ENCODE peak calls at places on chromosomes 3 and 15, in four cellular contexts. One of them, this sample, is unnamed.
A peak's percentile ranks its signal among the peaks of the same experiment; 100 is the strongest.

GRCh38 chr3:119831941-119832371 is 50.1 kb downstream of the NR1I2 start:
- DNase-seq in K562: no peak
- DNase-seq in HepG2: no peak
- DNase-seq in HCT116: no peak
- DNase-seq in this sample: no peak

GRCh38 chr3:115913069-115913686 is 289.9 kb downstream of the GAP43 start:
- DNase-seq in HCT116: no peak
- DNase-seq in K562: no peak
- DNase-seq in HepG2: peak; percentile 13
- DNase-seq in this sample: no peak

GRCh38 chr3:77256584-77257488 is 216.9 kb downstream of the ROBO2 start:
- DNase-seq in HepG2: no peak
- DNase-seq in K562: no peak
- DNase-seq in HCT116: no peak
- DNase-seq in this sample: no peak

GRCh38 chr15:78203346-78204225 is 30.8 kb downstream of the ACSBG1 start:
- DNase-seq in K562: no peak
- DNase-seq in HepG2: no peak
- DNase-seq in HCT116: no peak
- DNase-seq in this sample: no peak

GRCh38 chr3:42850263-42850662 is 25.4 kb downstream of the CYP8B1 start:
- DNase-seq in HepG2: no peak
- DNase-seq in K562: no peak
- DNase-seq in HCT116: no peak
- DNase-seq in this sample: no peak

GRCh38 chr3:165256554-165256953 is 60.4 kb upstream of the SLITRK3 start:
- DNase-seq in K562: no peak
- DNase-seq in HCT116: no peak
- DNase-seq in HepG2: no peak
- DNase-seq in this sample: no peak

GRCh38 chr3:158718490-158719170 is 13.6 kb downstream of the RARRES1 start:
- DNase-seq in HCT116: peak; percentile 73
- DNase-seq in K562: no peak
- DNase-seq in HepG2: no peak
- DNase-seq in this sample: no peak

GRCh38 chr3:101992861-101993260 is 143.5 kb downstream of the NFKBIZ start:
- DNase-seq in HCT116: no peak
- DNase-seq in K562: no peak
- DNase-seq in HepG2: no peak
- DNase-seq in this sample: no peak

GRCh38 chr3:149618151-149619123 is 39.4 kb downstream of the WWTR1 start:
- DNase-seq in HCT116: no peak
- DNase-seq in HepG2: no peak
- DNase-seq in K562: no peak
- DNase-seq in this sample: no peak

GRCh38 chr15:29121907-29122306 is 147.7 kb downstream of the NSMCE3 start:
- DNase-seq in HCT116: no peak
- DNase-seq in HepG2: no peak
- DNase-seq in K562: no peak
- DNase-seq in this sample: no peak

GRCh38 chr3:114595521-114596028 is 301.7 kb downstream of the TIGIT start:
- DNase-seq in HepG2: peak; percentile 40
- DNase-seq in K562: no peak
- DNase-seq in HCT116: no peak
- DNase-seq in this sample: no peak

GRCh38 chr3:158105124-158105709 is 1.0 kb downstream of the SHOX2 start:
- DNase-seq in K562: peak; percentile 53
- DNase-seq in HepG2: no peak
- DNase-seq in HCT116: no peak
- DNase-seq in this sample: no peak

GRCh38 chr15:79617071-79617470 is 184.9 kb downstream of the MINAR1 start:
- DNase-seq in HCT116: no peak
- DNase-seq in K562: no peak
- DNase-seq in HepG2: no peak
- DNase-seq in this sample: no peak

GRCh38 chr3:187022403-187023029 is 92.2 kb downstream of the ST6GAL1 start:
- DNase-seq in HCT116: no peak
- DNase-seq in HepG2: no peak
- DNase-seq in K562: peak; percentile 93
- DNase-seq in this sample: no peak

GRCh38 chr3:98521897-98522537 is 685 bp downstream of the CLDND1 start:
- DNase-seq in K562: peak; percentile 60
- DNase-seq in HCT116: peak; percentile 42
- DNase-seq in HepG2: peak; percentile 32
- DNase-seq in this sample: peak; percentile 20

GRCh38 chr3:50256978-50257890 is 11.7 kb upstream of the SEMA3B start:
- DNase-seq in K562: peak; percentile 33
- DNase-seq in HCT116: no peak
- DNase-seq in HepG2: no peak
- DNase-seq in this sample: no peak

GRCh38 chr15:40334541-40334940 is 6.2 kb downstream of the CCDC9B start:
- DNase-seq in HepG2: no peak
- DNase-seq in K562: no peak
- DNase-seq in HCT116: no peak
- DNase-seq in this sample: no peak
- TF ChIP-seq TCF7L2 in HepG2: no peak
- TF ChIP-seq TCF7L2 in K562: no peak
- TF ChIP-seq TCF7L2 in HCT116: no peak
- TF ChIP-seq TCF7L2 in this sample: no peak

DNA sequence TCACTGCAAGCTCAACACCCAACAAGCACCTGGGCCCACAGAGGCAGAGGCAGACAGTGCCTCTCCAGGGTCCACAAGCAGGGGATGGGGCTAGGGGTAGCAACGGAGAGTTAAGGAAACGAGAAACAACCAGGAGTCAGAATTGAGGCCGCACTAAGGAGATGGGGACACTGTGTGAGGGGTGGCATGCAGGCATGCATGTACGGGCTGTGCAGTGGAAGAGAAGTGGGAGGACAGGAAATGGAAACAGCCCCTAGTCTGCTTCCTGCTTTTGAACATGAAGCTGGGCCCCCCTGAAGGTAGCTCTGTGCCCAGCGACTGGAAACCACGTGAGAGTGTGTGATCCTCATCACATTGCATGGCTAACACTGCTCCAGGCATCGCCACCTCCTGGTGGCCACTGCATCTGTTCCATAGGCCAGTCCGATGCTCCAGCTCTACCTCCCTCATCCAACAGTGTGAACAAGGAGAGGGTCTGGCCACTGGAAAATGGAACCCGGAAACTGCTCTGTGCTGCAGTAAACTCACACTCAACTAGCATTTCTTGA is 44.0 kb downstream of the XXYLT1 start:
- DNase-seq in K562: peak; percentile 31
- DNase-seq in HCT116: no peak
- DNase-seq in HepG2: peak; percentile 22
- DNase-seq in this sample: no peak
- TF ChIP-seq CTCF in K562: peak; percentile 57
- TF ChIP-seq CTCF in HCT116: peak; percentile 34
- TF ChIP-seq CTCF in HepG2: peak; percentile 80
- TF ChIP-seq CTCF in this sample: no peak

DNA sequence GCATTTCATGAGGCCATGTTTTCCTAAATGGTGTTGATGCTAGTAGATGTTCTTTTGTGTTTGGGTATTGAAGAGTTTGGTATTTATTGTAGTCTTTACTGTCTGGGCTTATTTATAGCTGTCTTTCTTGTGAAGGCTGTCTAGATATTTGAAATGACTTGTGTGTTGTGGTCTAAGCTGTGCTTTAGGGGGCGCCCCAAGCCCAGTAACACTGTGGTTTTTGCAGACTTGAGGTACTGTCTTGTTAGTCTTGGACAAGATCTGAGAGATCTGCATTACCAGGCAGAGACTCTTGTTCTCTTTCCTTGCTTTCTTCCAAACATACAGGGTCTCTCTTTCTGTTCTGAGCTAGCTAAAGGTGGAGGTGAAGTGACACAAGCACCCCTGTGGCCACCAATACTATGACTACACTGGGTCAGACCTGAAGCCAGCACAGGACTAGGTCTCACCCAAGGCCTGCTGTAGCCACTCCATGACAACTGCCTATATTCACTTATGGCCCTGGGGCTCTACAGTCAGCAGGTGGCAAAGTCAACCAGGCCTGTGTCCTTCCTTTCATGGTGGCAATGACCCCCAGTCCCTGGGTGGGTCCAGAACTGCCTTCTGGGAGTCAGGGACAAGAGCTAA is 152.1 kb upstream of the TBC1D5 start:
- DNase-seq in HCT116: peak; percentile 56
- DNase-seq in K562: peak; percentile 60
- DNase-seq in HepG2: peak; percentile 5
- DNase-seq in this sample: peak; percentile 2
- TF ChIP-seq TCF7L2 in HCT116: no peak
- TF ChIP-seq TCF7L2 in K562: no peak
- TF ChIP-seq TCF7L2 in HepG2: no peak
- TF ChIP-seq TCF7L2 in this sample: no peak

GRCh38 chr15:85615930-85616329 is 178.8 kb downstream of the KLHL25 start:
- DNase-seq in HepG2: peak; percentile 43
- DNase-seq in K562: peak; percentile 14
- DNase-seq in HCT116: peak; percentile 6
- DNase-seq in this sample: no peak
- TF ChIP-seq CTCF in HepG2: peak; percentile 71
- TF ChIP-seq CTCF in K562: peak; percentile 17
- TF ChIP-seq CTCF in HCT116: peak; percentile 55
- TF ChIP-seq CTCF in this sample: peak; percentile 73

GRCh38 chr3:66816110-66816761 is 181.9 kb upstream of the KBTBD8 start:
- DNase-seq in HCT116: peak; percentile 42
- DNase-seq in K562: peak; percentile 27
- DNase-seq in HepG2: peak; percentile 36
- DNase-seq in this sample: no peak
- TF ChIP-seq TCF7L2 in HCT116: no peak
- TF ChIP-seq TCF7L2 in K562: no peak
- TF ChIP-seq TCF7L2 in HepG2: no peak
- TF ChIP-seq TCF7L2 in this sample: no peak

DNA sequence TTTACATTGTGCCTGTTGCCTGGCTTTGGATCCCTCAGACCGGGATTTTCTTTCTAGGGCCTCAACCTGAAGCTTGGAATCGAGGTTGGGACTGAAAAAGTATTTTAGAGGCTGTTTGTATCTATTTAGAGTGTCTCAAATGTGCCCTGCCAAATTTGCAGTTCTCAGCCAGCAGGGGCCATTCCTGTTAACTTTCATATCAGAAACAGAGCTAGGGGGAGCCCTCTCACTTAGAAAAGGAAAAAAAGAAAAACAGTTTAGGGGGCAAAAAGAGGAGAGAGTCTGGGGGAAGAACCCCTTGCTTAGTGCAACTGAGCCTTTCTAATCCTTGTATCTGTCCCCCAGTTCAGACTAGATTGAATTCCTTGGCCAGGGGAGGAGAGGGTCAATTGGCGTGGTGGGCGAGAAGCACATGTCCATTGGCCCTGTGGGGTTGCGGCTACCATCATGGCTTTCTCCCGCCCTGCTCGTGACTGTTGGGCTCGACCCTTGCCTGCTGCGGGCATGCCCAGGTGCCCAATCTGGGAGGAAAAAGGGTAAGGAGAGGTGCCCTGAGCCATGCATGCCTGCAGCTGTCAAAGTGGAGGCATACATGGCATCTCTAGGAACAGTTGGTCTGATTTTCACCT is 101.6 kb downstream of the CFAP44 start:
- DNase-seq in HCT116: no peak
- DNase-seq in HepG2: no peak
- DNase-seq in K562: peak; percentile 6
- DNase-seq in this sample: no peak
- TF ChIP-seq CTCF in HCT116: peak; percentile 36
- TF ChIP-seq CTCF in HepG2: no peak
- TF ChIP-seq CTCF in K562: peak; percentile 39
- TF ChIP-seq CTCF in this sample: peak; percentile 47

DNA sequence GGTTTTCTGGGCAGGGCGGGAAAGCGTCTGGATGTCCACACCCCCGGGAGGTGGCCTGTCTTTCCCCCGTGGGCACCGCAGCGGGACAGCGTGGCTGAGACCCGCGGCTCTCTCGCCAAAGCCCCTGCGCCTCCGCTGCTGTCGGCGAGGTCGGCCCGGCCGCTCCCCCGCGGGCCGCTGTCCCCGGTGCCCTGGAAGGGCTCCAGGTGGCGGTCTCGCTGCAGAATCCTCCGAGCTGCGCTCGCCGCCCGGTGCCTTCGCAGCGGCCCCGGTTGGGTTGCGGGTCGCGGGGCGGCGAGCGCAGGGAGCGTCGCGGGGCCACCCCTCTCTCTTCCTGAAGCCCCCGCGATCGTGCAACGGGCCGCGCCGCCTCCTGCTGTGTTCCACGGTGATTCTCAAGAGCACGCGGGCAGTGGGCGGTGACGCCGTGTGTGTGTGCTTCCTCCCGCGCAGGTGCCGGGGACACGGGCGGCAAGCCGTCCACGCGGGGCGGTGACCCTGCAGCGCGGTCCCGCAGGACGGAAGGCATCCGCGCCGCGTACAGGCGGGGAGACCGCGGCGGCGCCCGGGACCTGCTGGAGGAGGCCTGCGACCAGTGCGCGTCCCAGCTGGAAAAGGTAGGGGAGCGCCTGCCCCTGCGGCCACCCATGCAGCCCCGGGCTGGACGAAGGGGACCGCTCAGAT is 54.3 kb downstream of the LRRK1 start:
- DNase-seq in HepG2: no peak
- DNase-seq in K562: no peak
- DNase-seq in HCT116: no peak
- DNase-seq in this sample: no peak
- TF ChIP-seq TCF7L2 in HepG2: no peak
- TF ChIP-seq TCF7L2 in K562: no peak
- TF ChIP-seq TCF7L2 in HCT116: no peak
- TF ChIP-seq TCF7L2 in this sample: no peak

GRCh38 chr15:42149493-42150245 is 6.8 kb downstream of the PLA2G4F start:
- DNase-seq in HCT116: no peak
- DNase-seq in K562: no peak
- DNase-seq in HepG2: peak; percentile 15
- DNase-seq in this sample: no peak
- TF ChIP-seq CTCF in HCT116: no peak
- TF ChIP-seq CTCF in K562: no peak
- TF ChIP-seq CTCF in HepG2: peak; percentile 52
- TF ChIP-seq CTCF in this sample: no peak

GRCh38 chr15:67808821-67809220 is 16.5 kb upstream of the SKOR1 start:
- DNase-seq in HepG2: no peak
- DNase-seq in K562: no peak
- DNase-seq in HCT116: no peak
- DNase-seq in this sample: no peak
- TF ChIP-seq TCF7L2 in HepG2: no peak
- TF ChIP-seq TCF7L2 in K562: no peak
- TF ChIP-seq TCF7L2 in HCT116: no peak
- TF ChIP-seq TCF7L2 in this sample: no peak

This sample was measured in Panc1.